ENCODE peak calls at places on chromosomes 7 and 10, in seven cellular contexts. J is neuronal stem cell, S is IMR-90, O is H9, P is mesenchymal stem cell, B is trophoblast cell, F is H1. M is an unnamed sample.

GRCh38 chr7:151796091-151796870 is 80.6 kb downstream of the PRKAG2 start:
- DNase-seq in B (peak), J (no peak), O (no peak), F (no peak), S (peak), P (no peak), M (no peak)

GRCh38 chr10:7000063-7000462 is 410.8 kb downstream of the SFMBT2 start:
- DNase-seq in F (no peak), S (no peak), O (no peak), J (no peak), B (no peak), P (no peak), M (no peak)

GRCh38 chr10:5737352-5737751 is 52.7 kb downstream of the TASOR2 start:
- DNase-seq in O (peak), B (peak), F (peak), P (no peak), J (no peak), S (no peak), M (peak)

GRCh38 chr10:111516144-111516543 is 439.3 kb downstream of the ADRA2A start:
- DNase-seq in B (no peak), J (no peak), P (no peak), S (no peak), O (no peak), F (no peak), M (no peak)

GRCh38 chr7:27873981-27874957 is 134.3 kb downstream of the TAX1BP1 start:
- DNase-seq in P (peak), S (peak), O (no peak), F (no peak), B (no peak), J (no peak), M (no peak)

GRCh38 chr10:126476256-126476655 is 88.0 kb upstream of the ADAM12 start:
- DNase-seq in F (peak), O (peak), P (peak), S (no peak), J (no peak), B (peak), M (peak)

GRCh38 chr10:78327778-78328591 is 294.3 kb downstream of the RPS24 start:
- DNase-seq in B (no peak), P (no peak), O (peak), J (no peak), S (no peak), F (peak), M (no peak)

GRCh38 chr10:28891058-28891713 is 213.9 kb downstream of the BAMBI start:
- DNase-seq in B (no peak), F (no peak), J (no peak), O (no peak), S (no peak), P (no peak), M (no peak)

GRCh38 chr7:16801111-16801542 is 3.7 kb downstream of the AGR2 start:
- DNase-seq in P (peak), S (peak), J (peak), F (no peak), B (peak), O (no peak), M (peak)

GRCh38 chr10:102140913-102141540 is 8.2 kb downstream of the PPRC1 start:
- DNase-seq in S (no peak), P (no peak), J (no peak), O (no peak), B (no peak), F (no peak), M (no peak)

GRCh38 chr7:93115796-93116195 is 2.0 kb downstream of the SAMD9 start:
- DNase-seq in S (peak), B (no peak), J (no peak), P (no peak), F (no peak), O (no peak), M (no peak)

GRCh38 chr7:159195926-159196325 is 51.3 kb upstream of the VIPR2 start:
- DNase-seq in P (no peak), S (no peak), F (no peak), B (no peak), O (no peak), J (no peak), M (no peak)

GRCh38 chr10:68721673-68721963 is 579 bp downstream of the CCAR1 start:
- DNase-seq in B (no peak), O (no peak), S (no peak), F (no peak), P (no peak), J (no peak), M (peak)

GRCh38 chr7:157617401-157617800 is 280.6 kb downstream of the DNAJB6 start:
- DNase-seq in B (no peak), F (no peak), J (no peak), S (no peak), P (no peak), O (no peak), M (no peak)

GRCh38 chr7:14748461-14748860 is 154.1 kb downstream of the DGKB start:
- DNase-seq in B (no peak), O (no peak), J (no peak), P (peak), S (peak), F (no peak), M (no peak)

GRCh38 chr10:58993480-58994221 is 182.8 kb upstream of the PHYHIPL start:
- DNase-seq in P (no peak), O (no peak), S (no peak), B (no peak), F (no peak), J (no peak), M (no peak)

GRCh38 chr10:29204119-29204518 is 84.8 kb upstream of the LYZL1 start:
- DNase-seq in O (peak), F (no peak), B (no peak), J (peak), P (peak), S (no peak), M (peak)

GRCh38 chr7:10476642-10477041 is 497.0 kb upstream of the PHF14 start:
- DNase-seq in S (no peak), P (no peak), F (no peak), B (no peak), O (no peak), J (no peak), M (no peak)

GRCh38 chr10:48448796-48449195 is 142.3 kb downstream of the MAPK8 start:
- DNase-seq in F (peak), O (no peak), P (peak), B (no peak), S (peak), J (no peak), M (peak)

GRCh38 chr7:29612596-29612995 is 49.0 kb downstream of the PRR15 start:
- DNase-seq in O (no peak), J (no peak), B (no peak), F (no peak), S (no peak), P (no peak), M (no peak)

GRCh38 chr10:12416396-12417090 is 67.2 kb downstream of the CAMK1D start:
- DNase-seq in S (no peak), O (no peak), F (no peak), P (peak), J (no peak), B (no peak), M (no peak)

GRCh38 chr7:41491313-41491712 is 211.6 kb downstream of the INHBA start:
- DNase-seq in P (peak), S (peak), J (no peak), B (no peak), O (no peak), F (no peak), M (no peak)

GRCh38 chr10:493391-494148 is 195.9 kb downstream of the DIP2C start:
- DNase-seq in P (no peak), J (no peak), O (no peak), S (no peak), B (no peak), F (no peak), M (no peak)

GRCh38 chr7:48042216-48042615 is 6.9 kb downstream of the C7orf57 start:
- DNase-seq in F (no peak), P (peak), B (no peak), O (no peak), S (peak), J (no peak), M (no peak)

GRCh38 chr7:28804990-28805389 is 153.1 kb downstream of the TRIL start:
- DNase-seq in B (no peak), F (no peak), P (no peak), J (no peak), O (no peak), S (peak), M (no peak)

GRCh38 chr10:127976286-127976685 is 69.4 kb downstream of the PTPRE start:
- DNase-seq in J (no peak), F (no peak), B (peak), O (peak), S (no peak), P (peak), M (no peak)

GRCh38 chr7:5629941-5630340 is 151.5 kb downstream of the RNF216 start:
- DNase-seq in B (no peak), O (no peak), S (peak), J (no peak), P (peak), F (peak), M (peak)

GRCh38 chr7:43535810-43536585 is 46.9 kb upstream of the STK17A start:
- DNase-seq in O (no peak), J (no peak), S (peak), P (peak), F (no peak), B (no peak), M (no peak)

GRCh38 chr10:76149182-76149581 is 717.8 kb downstream of the LRMDA start:
- DNase-seq in S (no peak), J (no peak), P (peak), B (no peak), F (no peak), O (no peak), M (no peak)

GRCh38 chr7:158759245-158759614 is 54.6 kb upstream of the NCAPG2 start:
- DNase-seq in F (peak), S (no peak), O (no peak), J (no peak), B (no peak), P (no peak), M (no peak)

GRCh38 chr7:34069676-34070075 is 164.3 kb downstream of the BMPER start:
- DNase-seq in S (peak), B (no peak), J (no peak), F (no peak), P (peak), O (no peak), M (peak)

GRCh38 chr10:112389147-112389822 is 15.4 kb downstream of the ACSL5 start:
- DNase-seq in F (no peak), P (peak), J (no peak), B (peak), S (peak), O (peak), M (peak)

GRCh38 chr7:25940086-25940906 is 211.7 kb upstream of the NFE2L3 start:
- DNase-seq in J (no peak), F (no peak), P (no peak), O (no peak), S (no peak), B (no peak), M (no peak)

GRCh38 chr10:22105270-22105669 is 101.7 kb upstream of the DNAJC1 start:
- DNase-seq in B (no peak), J (no peak), S (no peak), O (no peak), F (no peak), P (no peak), M (no peak)

GRCh38 chr10:22103701-22104100 is 100.2 kb upstream of the DNAJC1 start:
- DNase-seq in J (no peak), P (no peak), F (peak), B (no peak), O (no peak), S (no peak), M (peak)
- H4K8ac ChIP-seq in J (no peak), P (no peak), F (no peak), B (no peak), O (no peak), S (no peak), M (no peak)

GRCh38 chr7:3991771-3992231 is 690.3 kb upstream of the FOXK1 start:
- DNase-seq in J (no peak), B (peak), P (no peak), S (no peak), F (no peak), O (peak), M (no peak)
- H4K8ac ChIP-seq in J (no peak), B (no peak), P (no peak), S (no peak), F (no peak), O (no peak), M (no peak)

DNA sequence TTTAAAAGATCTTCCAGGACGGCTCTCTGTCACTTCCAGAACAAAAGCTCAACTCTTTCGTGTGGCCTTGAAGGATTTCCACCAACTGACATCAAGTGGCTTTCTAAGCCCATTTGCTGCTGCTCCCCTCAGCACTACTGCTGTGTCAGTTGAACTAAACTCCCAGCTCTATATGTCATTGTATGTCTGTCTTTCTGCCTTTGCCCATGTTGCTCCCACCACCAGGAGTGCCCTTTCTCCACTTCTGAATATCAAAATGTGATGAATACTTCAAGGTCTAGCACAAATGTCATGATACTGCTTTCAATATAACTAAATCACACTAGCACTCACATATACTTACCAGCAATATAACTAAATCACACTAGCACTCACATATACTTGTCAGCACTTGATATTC is 138.3 kb downstream of the ATXN7L1 start:
- DNase-seq in O (no peak), P (no peak), F (no peak), B (no peak), J (no peak), S (no peak), M (no peak)
- H4K8ac ChIP-seq in O (no peak), P (no peak), F (no peak), B (no peak), J (no peak), S (no peak), M (no peak)

GRCh38 chr10:60899266-60899665 is 44.7 kb downstream of the RHOBTB1 start:
- DNase-seq in S (no peak), P (no peak), J (no peak), F (no peak), B (no peak), O (no peak), M (no peak)

GRCh38 chr10:60894816-60895215 is 49.2 kb downstream of the RHOBTB1 start:
- DNase-seq in S (no peak), B (peak), P (peak), F (no peak), O (no peak), J (no peak), M (peak)

GRCh38 chr10:60896033-60896432 is 48.0 kb downstream of the RHOBTB1 start:
- DNase-seq in J (no peak), S (peak), F (no peak), O (no peak), P (peak), B (no peak), M (no peak)

GRCh38 chr10:60898372-60898771 is 45.6 kb downstream of the RHOBTB1 start:
- DNase-seq in F (no peak), P (no peak), S (no peak), J (no peak), O (no peak), B (no peak), M (no peak)

DNA sequence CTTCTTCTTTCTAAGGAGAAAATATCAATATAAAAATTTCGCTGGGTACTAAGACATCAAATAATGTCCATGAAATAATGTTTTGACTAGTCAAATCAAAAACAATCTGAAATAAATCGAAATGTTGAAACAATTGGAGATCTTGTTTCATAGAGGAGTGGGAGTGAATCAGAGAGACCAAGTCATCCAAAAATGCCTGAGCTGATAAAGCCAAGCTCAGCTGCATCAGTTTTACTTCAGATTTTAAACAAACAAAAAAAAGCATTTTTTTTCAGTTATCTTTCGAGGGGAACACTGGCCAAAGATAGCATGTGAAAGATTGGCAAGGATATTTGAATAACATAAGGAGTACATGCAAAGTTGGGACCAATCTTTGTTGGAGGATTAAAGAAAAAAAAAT is 47.3 kb downstream of the RHOBTB1 start:
- DNase-seq in J (no peak), F (no peak), O (no peak), B (no peak), P (no peak), S (peak), M (no peak)
- H4K8ac ChIP-seq in J (no peak), F (no peak), O (no peak), B (no peak), P (no peak), S (no peak), M (no peak)

M was measured in mesendoderm.